ENCODE peak calls at places on chromosomes 11 and 22, in seven cellular contexts. B is CD8-positive, alpha-beta T cell; Y is T1000; O is NCI-H1417; U is NCI-H1092; E is HEK293T; K is iPS-NIHi11. Q is an unnamed sample.
A peak's percentile ranks its signal among the peaks of the same experiment; 100 is the strongest.

GRCh38 chr22:41557401-41558240 is 3.2 kb upstream of the CSDC2 start:
- DNase-seq in E (no peak), O (peak; percentile 59), K (peak; percentile 66), U (peak; percentile 69), B (no peak), Y (no peak), Q (peak; percentile 49)

GRCh38 chr11:17008099-17008498 is 6.1 kb downstream of the PLEKHA7 start:
- DNase-seq in O (no peak), B (no peak), E (no peak), U (no peak), Y (no peak), K (no peak), Q (no peak)

GRCh38 chr11:69442807-69443137 is 38.7 kb upstream of the LINC01488 start:
- DNase-seq in O (no peak), K (no peak), Y (peak; percentile 58), E (no peak), B (no peak), U (no peak), Q (no peak)

GRCh38 chr11:46378811-46379482 is 2.5 kb upstream of the MDK start:
- DNase-seq in U (no peak), O (peak; percentile 25), B (no peak), E (no peak), Y (no peak), K (no peak), Q (no peak)

GRCh38 chr11:101612481-101612880 is 28.7 kb upstream of the TRPC6 start:
- DNase-seq in U (no peak), K (no peak), O (no peak), E (no peak), Y (no peak), B (no peak), Q (no peak)

GRCh38 chr22:25514436-25514835 is 50.0 kb upstream of the GRK3 start:
- DNase-seq in K (peak; percentile 29), U (no peak), O (no peak), E (no peak), Y (no peak), B (no peak), Q (no peak)

GRCh38 chr11:78310500-78310909 is 107.1 kb downstream of the GAB2 start:
- DNase-seq in O (no peak), Y (no peak), K (no peak), E (no peak), U (no peak), B (no peak), Q (no peak)

GRCh38 chr11:102623998-102624397 is 1.1 kb downstream of the MMP20 start:
- DNase-seq in E (no peak), U (no peak), K (no peak), O (no peak), Y (no peak), B (no peak), Q (no peak)

GRCh38 chr11:61071208-61071681 is 31.0 kb upstream of the CD5 start:
- DNase-seq in K (no peak), Y (no peak), O (no peak), E (no peak), U (no peak), B (peak; percentile 58), Q (peak; percentile 7)

GRCh38 chr11:78346799-78347198 is 70.8 kb downstream of the GAB2 start:
- DNase-seq in E (no peak), O (no peak), Y (no peak), K (no peak), U (no peak), B (no peak), Q (no peak)

GRCh38 chr11:47773882-47774281 is 6.7 kb upstream of the FNBP4 start:
- DNase-seq in B (no peak), O (no peak), U (no peak), K (no peak), E (no peak), Y (no peak), Q (no peak)

GRCh38 chr11:70191495-70192140 is 11.5 kb upstream of the FADD start:
- DNase-seq in K (peak; percentile 89), B (peak; percentile 28), O (peak; percentile 79), Y (peak; percentile 36), U (peak; percentile 63), E (peak; percentile 81), Q (peak; percentile 79)

GRCh38 chr22:24845036-24845918 is 39.3 kb downstream of the SGSM1 start:
- DNase-seq in Y (no peak), K (no peak), U (no peak), O (no peak), E (no peak), B (no peak), Q (no peak)

GRCh38 chr11:122917311-122917710 is 34.8 kb downstream of the JHY start:
- DNase-seq in B (no peak), O (no peak), K (no peak), E (no peak), U (no peak), Y (no peak), Q (no peak)

GRCh38 chr22:25403752-25404471 is 160.6 kb upstream of the GRK3 start:
- DNase-seq in O (peak; percentile 36), Y (no peak), B (no peak), K (peak; percentile 42), E (peak; percentile 33), U (no peak), Q (peak; percentile 58)

Q was measured in D341Med.